ENCODE peak calls at places on chromosomes 7 and 10, in six cellular contexts. C, V, X, F, M and W are unnamed samples.

GRCh38 chr10:119705434-119705831 is 20.4 kb upstream of the INPP5F start:
- DNase-seq in F (no peak), C (no peak), V (no peak), M (no peak), X (no peak), W (no peak)

GRCh38 chr10:77609781-77610272 is 27.8 kb downstream of the KCNMA1 start:
- DNase-seq in M (no peak), X (no peak), V (no peak), F (no peak), C (no peak), W (no peak)

GRCh38 chr10:124099603-124100002 is 6.2 kb upstream of the CHST15 start:
- DNase-seq in C (no peak), F (no peak), X (no peak), M (no peak), V (no peak), W (no peak)

GRCh38 chr10:9635691-9636090 is 1382.0 kb upstream of the CELF2 start:
- DNase-seq in M (no peak), F (no peak), C (no peak), X (no peak), V (no peak), W (no peak)

GRCh38 chr7:5445991-5446594 is 22.5 kb upstream of the TNRC18 start:
- DNase-seq in V (no peak), C (no peak), M (no peak), X (no peak), F (no peak), W (no peak)

GRCh38 chr7:32905175-32905662 is 13.7 kb upstream of the KBTBD2 start:
- DNase-seq in M (no peak), V (peak; percentile 42), F (peak; percentile 85), X (peak; percentile 89), C (no peak), W (peak; percentile 60)

GRCh38 chr7:54725255-54725654 is 33.8 kb downstream of the SEC61G start:
- DNase-seq in X (no peak), M (peak; percentile 13), F (no peak), V (no peak), C (no peak), W (no peak)

GRCh38 chr10:31830887-31831286 is 97.7 kb downstream of the ARHGAP12 start:
- DNase-seq in M (no peak), X (no peak), V (no peak), C (no peak), F (no peak), W (no peak)

GRCh38 chr10:35481421-35481820 is 123.7 kb upstream of the GJD4 start:
- DNase-seq in X (no peak), F (no peak), M (no peak), C (no peak), V (no peak), W (no peak)

GRCh38 chr10:30818854-30819253 is 189.3 kb upstream of the LYZL2 start:
- DNase-seq in F (no peak), V (no peak), C (peak; percentile 88), M (no peak), X (no peak), W (no peak)

GRCh38 chr10:84208023-84208422 is 13.7 kb downstream of the CDHR1 start:
- DNase-seq in M (no peak), X (no peak), C (no peak), F (no peak), V (no peak), W (no peak)

GRCh38 chr10:82150123-82150900 is 275.3 kb downstream of the NRG3 start:
- DNase-seq in C (no peak), V (no peak), X (no peak), F (peak; percentile 5), M (no peak), W (peak; percentile 82)

GRCh38 chr7:46616636-46617035 is 695.6 kb upstream of the IGFBP3 start:
- DNase-seq in V (no peak), C (no peak), F (no peak), M (no peak), X (no peak), W (no peak)

GRCh38 chr10:124722812-124723783 is 21.1 kb downstream of the FAM53B start:
- DNase-seq in C (no peak), F (no peak), V (no peak), M (no peak), X (no peak), W (no peak)

GRCh38 chr7:136911362-136911761 is 42.9 kb downstream of the CHRM2 start:
- DNase-seq in C (no peak), M (no peak), V (no peak), X (no peak), F (no peak), W (no peak)

GRCh38 chr7:110407706-110408105 is 683.2 kb upstream of the LRRN3 start:
- DNase-seq in F (no peak), X (no peak), M (no peak), C (no peak), V (no peak), W (no peak)

GRCh38 chr10:103139803-103140202 is 53.3 kb downstream of the NT5C2 start:
- DNase-seq in V (no peak), C (no peak), F (no peak), M (no peak), X (no peak), W (no peak)

GRCh38 chr7:116547347-116547746 is 22.5 kb downstream of the CAV1 start:
- DNase-seq in F (no peak), V (no peak), X (no peak), M (no peak), C (no peak), W (no peak)

GRCh38 chr7:98165827-98166667 is 45.2 kb upstream of the BHLHA15 start:
- DNase-seq in C (no peak), M (peak; percentile 31), F (peak; percentile 60), X (no peak), V (peak; percentile 40), W (peak; percentile 74)

GRCh38 chr10:131997366-131998049 is 15.8 kb upstream of the BNIP3 start:
- DNase-seq in M (peak; percentile 28), X (peak; percentile 74), F (peak; percentile 70), C (peak; percentile 93), V (no peak), W (peak; percentile 62)

GRCh38 chr10:9076066-9076465 is 1021.6 kb downstream of the GATA3 start:
- DNase-seq in M (no peak), X (no peak), C (no peak), F (no peak), V (no peak), W (no peak)

GRCh38 chr10:55746002-55746401 is 615.1 kb downstream of the ZWINT start:
- DNase-seq in X (no peak), F (no peak), M (no peak), C (no peak), V (no peak), W (no peak)

GRCh38 chr7:97027427-97028234 is 3.0 kb upstream of the DLX5 start:
- DNase-seq in F (peak; percentile 67), C (no peak), V (peak; percentile 74), X (peak; percentile 72), M (peak; percentile 55), W (peak; percentile 77)

GRCh38 chr10:122478971-122479370 is 17.6 kb downstream of the HTRA1 start:
- DNase-seq in C (no peak), X (no peak), M (no peak), V (no peak), F (no peak), W (no peak)

GRCh38 chr7:6460303-6460702 is 12.5 kb upstream of the DAGLB start:
- DNase-seq in X (no peak), V (no peak), M (no peak), C (no peak), F (no peak), W (no peak)

GRCh38 chr10:121694966-121695340 is 96.7 kb upstream of the FGFR2 start:
- DNase-seq in F (no peak), V (no peak), C (no peak), M (no peak), X (no peak), W (no peak)

GRCh38 chr10:113854757-113855626 is 531 bp downstream of the NHLRC2 start:
- DNase-seq in X (no peak), V (peak; percentile 53), M (peak; percentile 72), C (peak; percentile 86), F (peak; percentile 37), W (peak; percentile 63)

GRCh38 chr10:53447576-53447975 is 675.0 kb upstream of the MBL2 start:
- DNase-seq in V (no peak), M (no peak), F (no peak), X (no peak), C (no peak), W (no peak)

GRCh38 chr7:142960955-142961512 is 1.1 kb downstream of the KEL start:
- DNase-seq in C (no peak), X (no peak), F (no peak), V (no peak), M (no peak), W (no peak)
- TF ChIP-seq CTCF in C (no peak), X (no peak), F (peak; percentile 60), V (no peak), M (no peak), W (no peak)

DNA sequence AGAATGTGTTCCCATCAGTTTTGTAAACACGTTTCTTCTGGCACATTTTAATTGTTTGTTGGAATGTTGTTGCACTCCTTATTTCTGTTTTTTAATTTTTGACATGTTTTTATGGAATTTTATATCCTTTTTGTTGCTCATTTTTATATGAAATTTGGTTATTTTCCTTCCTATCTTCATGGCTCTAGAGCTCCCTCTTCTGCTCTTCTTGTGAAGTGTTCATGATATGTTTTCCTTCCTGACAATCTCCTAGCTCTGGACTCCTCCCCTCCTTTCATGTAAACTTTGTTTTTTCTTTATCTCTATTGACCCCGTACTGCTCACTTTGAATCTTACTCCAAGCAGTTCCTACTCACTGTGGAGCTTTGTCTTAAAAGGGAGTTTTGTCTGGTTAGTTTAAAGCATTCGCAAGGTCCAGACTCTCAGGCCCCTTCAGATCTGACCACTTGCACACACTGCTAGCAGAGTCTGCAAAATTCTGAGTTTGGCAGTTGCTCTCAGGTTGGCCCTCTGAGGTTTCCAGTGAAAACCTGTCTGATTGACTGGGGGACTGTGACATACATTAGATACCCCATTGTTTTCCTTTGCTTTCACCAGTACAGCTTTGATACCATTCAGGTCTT is 149.4 kb downstream of the XPNPEP1 start:
- DNase-seq in V (no peak), F (no peak), C (no peak), X (no peak), M (peak; percentile 7), W (no peak)
- TF ChIP-seq CTCF in V (peak; percentile 82), F (peak; percentile 62), C (no peak), X (peak; percentile 56), M (peak; percentile 60), W (peak; percentile 67)

GRCh38 chr7:43479042-43479441 is 103.9 kb upstream of the STK17A start:
- DNase-seq in F (no peak), V (no peak), X (no peak), C (no peak), M (no peak), W (no peak)
- TF ChIP-seq CTCF in F (peak; percentile 46), V (peak; percentile 18), X (no peak), C (no peak), M (peak; percentile 15), W (no peak)

DNA sequence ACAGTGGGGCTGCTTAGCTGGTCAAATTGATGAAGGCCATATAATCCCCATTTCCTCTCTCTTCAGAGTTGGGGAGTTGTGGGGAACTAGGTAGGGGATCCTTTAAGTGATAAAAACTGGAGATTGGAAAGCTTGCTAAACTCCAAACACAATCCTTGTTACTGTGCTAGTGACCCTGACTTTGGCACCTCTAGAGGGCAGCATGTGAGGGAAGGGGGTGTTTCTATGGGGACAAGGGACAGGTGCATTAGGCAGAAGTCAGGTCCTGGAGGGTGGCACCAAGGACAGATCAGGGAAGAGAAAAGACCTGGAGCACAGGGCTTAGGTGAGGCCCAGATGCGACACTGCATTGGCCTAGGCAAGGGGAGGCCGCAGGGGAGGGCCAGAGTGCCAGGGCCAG is 66.9 kb downstream of the CDHR3 start:
- DNase-seq in V (no peak), C (no peak), M (no peak), F (no peak), X (no peak), W (no peak)
- TF ChIP-seq CTCF in V (no peak), C (no peak), M (no peak), F (no peak), X (no peak), W (no peak)